ENCODE peak calls at places on chromosomes 1 and 21, in six cellular contexts. One of them, this sample, is unnamed.

GRCh38 chr1:166166400-166166699 is 451 bp downstream of the FAM78B start:
- DNase-seq in neuronal stem cell: no peak
- DNase-seq in mesenchymal stem cell: no peak
- DNase-seq in H9: no peak
- DNase-seq in H1: peak
- DNase-seq in trophoblast cell: no peak
- DNase-seq in this sample: no peak

GRCh38 chr1:26548841-26549240 is 19.3 kb downstream of the RPS6KA1 start:
- DNase-seq in mesenchymal stem cell: no peak
- DNase-seq in H9: no peak
- DNase-seq in neuronal stem cell: no peak
- DNase-seq in trophoblast cell: peak
- DNase-seq in H1: no peak
- DNase-seq in this sample: no peak

GRCh38 chr1:53398091-53398490 is 61.1 kb upstream of the DMRTB1 start:
- DNase-seq in H1: no peak
- DNase-seq in neuronal stem cell: no peak
- DNase-seq in mesenchymal stem cell: peak
- DNase-seq in H9: peak
- DNase-seq in trophoblast cell: no peak
- DNase-seq in this sample: peak

GRCh38 chr1:204074274-204075115 is 1.6 kb downstream of the SOX13 start:
- DNase-seq in trophoblast cell: peak
- DNase-seq in neuronal stem cell: peak
- DNase-seq in H9: peak
- DNase-seq in mesenchymal stem cell: peak
- DNase-seq in H1: peak
- DNase-seq in this sample: peak

GRCh38 chr1:61142726-61143500 is 60.6 kb downstream of the NFIA start:
- DNase-seq in trophoblast cell: no peak
- DNase-seq in neuronal stem cell: no peak
- DNase-seq in H9: no peak
- DNase-seq in mesenchymal stem cell: no peak
- DNase-seq in H1: no peak
- DNase-seq in this sample: no peak

GRCh38 chr1:212678456-212679410 is 20.9 kb downstream of the BATF3 start:
- DNase-seq in mesenchymal stem cell: no peak
- DNase-seq in trophoblast cell: no peak
- DNase-seq in neuronal stem cell: no peak
- DNase-seq in H9: peak
- DNase-seq in H1: no peak
- DNase-seq in this sample: no peak

GRCh38 chr1:113530021-113530420 is 139.7 kb downstream of the MAGI3 start:
- DNase-seq in neuronal stem cell: no peak
- DNase-seq in H9: no peak
- DNase-seq in mesenchymal stem cell: no peak
- DNase-seq in trophoblast cell: no peak
- DNase-seq in H1: no peak
- DNase-seq in this sample: no peak

GRCh38 chr1:12760256-12760795 is 13.2 kb upstream of the PRAMEF12 start:
- DNase-seq in H1: peak
- DNase-seq in mesenchymal stem cell: no peak
- DNase-seq in H9: peak
- DNase-seq in trophoblast cell: no peak
- DNase-seq in neuronal stem cell: no peak
- DNase-seq in this sample: no peak

GRCh38 chr1:99643021-99643779 is 2.7 kb upstream of the PALMD start:
- DNase-seq in mesenchymal stem cell: peak
- DNase-seq in trophoblast cell: no peak
- DNase-seq in neuronal stem cell: no peak
- DNase-seq in H9: no peak
- DNase-seq in H1: no peak
- DNase-seq in this sample: peak

GRCh38 chr1:53289050-53289429 is 38.8 kb downstream of the LRP8 start:
- DNase-seq in H1: no peak
- DNase-seq in trophoblast cell: no peak
- DNase-seq in H9: no peak
- DNase-seq in mesenchymal stem cell: no peak
- DNase-seq in neuronal stem cell: no peak
- DNase-seq in this sample: no peak

GRCh38 chr1:177812144-177812543 is 157.7 kb downstream of the SEC16B start:
- DNase-seq in neuronal stem cell: no peak
- DNase-seq in mesenchymal stem cell: no peak
- DNase-seq in H9: no peak
- DNase-seq in trophoblast cell: no peak
- DNase-seq in H1: no peak
- DNase-seq in this sample: no peak

GRCh38 chr1:29327223-29327935 is 91.1 kb downstream of the PTPRU start:
- DNase-seq in H1: no peak
- DNase-seq in mesenchymal stem cell: no peak
- DNase-seq in neuronal stem cell: no peak
- DNase-seq in H9: no peak
- DNase-seq in trophoblast cell: no peak
- DNase-seq in this sample: no peak

GRCh38 chr1:111989531-111990025 is at the start of gene KCND3:
- DNase-seq in mesenchymal stem cell: peak
- DNase-seq in H1: peak
- DNase-seq in neuronal stem cell: peak
- DNase-seq in trophoblast cell: no peak
- DNase-seq in H9: no peak
- DNase-seq in this sample: peak

DNA sequence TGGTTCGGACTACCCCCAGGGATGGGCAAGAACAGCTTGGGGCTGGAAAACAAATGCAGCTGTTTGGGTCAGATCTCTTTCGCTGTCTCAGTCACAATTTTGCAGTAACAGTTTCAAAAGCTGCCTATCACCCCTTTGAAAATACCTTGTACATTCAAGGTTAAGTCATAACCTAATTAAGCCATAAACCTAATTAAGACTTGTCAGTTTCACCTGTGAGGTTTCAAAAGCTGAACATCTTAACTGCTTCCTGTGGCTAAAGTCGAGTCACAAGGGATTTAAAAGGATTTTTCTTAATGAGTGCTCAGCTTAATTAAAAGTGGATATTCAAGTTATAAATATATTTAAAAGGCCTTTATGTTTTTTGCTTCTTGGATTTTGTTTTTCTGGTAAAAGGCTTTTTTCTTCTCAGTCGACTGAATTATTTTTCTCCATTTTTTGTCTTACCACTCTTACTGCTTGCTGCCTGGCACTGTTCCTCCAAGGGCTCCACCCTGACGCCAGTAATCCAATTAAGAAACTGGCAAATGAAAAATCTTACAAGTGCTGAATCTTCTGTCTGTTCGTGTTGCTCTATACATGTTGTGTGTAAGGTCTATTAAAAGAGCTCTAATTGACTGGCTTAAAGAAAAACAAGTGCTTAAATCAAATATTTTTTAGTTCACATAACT is 31.3 kb downstream of the CBR1 start:
- DNase-seq in neuronal stem cell: no peak
- DNase-seq in H9: no peak
- DNase-seq in trophoblast cell: no peak
- DNase-seq in mesenchymal stem cell: no peak
- DNase-seq in H1: no peak
- DNase-seq in this sample: no peak
- H2BK120ac ChIP-seq in neuronal stem cell: no peak
- H2BK120ac ChIP-seq in H9: no peak
- H2BK120ac ChIP-seq in trophoblast cell: no peak
- H2BK120ac ChIP-seq in mesenchymal stem cell: no peak
- H2BK120ac ChIP-seq in H1: peak
- H2BK120ac ChIP-seq in this sample: no peak

DNA sequence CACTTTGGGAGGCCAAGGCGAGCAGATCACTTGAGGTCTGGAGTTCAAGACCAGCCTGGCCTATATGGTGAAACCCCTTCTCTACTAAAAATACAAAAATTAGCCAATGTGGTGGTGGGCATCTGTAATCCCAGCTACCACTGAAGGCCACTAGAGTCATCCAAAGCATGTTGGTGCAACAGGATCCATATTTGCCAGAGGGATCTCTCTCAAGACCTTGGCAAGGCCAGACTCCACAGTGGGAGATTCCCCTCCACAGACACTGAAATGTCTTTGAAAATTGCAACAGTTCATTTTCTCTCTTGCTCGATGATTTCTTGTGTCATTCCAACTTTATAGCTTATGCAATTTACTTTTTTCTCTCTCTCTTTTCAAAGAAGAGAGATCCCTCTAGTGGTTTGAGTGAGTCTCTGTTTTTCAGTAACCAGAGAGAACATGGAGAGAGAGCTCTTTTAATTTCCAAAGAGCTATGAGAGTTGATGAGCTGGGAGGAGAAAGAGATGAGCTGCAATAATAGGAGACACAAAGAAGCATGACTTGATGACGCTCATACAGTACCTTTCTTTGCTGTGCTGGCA is 176.8 kb upstream of the USP25 start:
- DNase-seq in mesenchymal stem cell: peak
- DNase-seq in H9: no peak
- DNase-seq in H1: no peak
- DNase-seq in trophoblast cell: no peak
- DNase-seq in neuronal stem cell: no peak
- DNase-seq in this sample: peak
- H4K91ac ChIP-seq in mesenchymal stem cell: no peak
- H4K91ac ChIP-seq in H9: no peak
- H4K91ac ChIP-seq in H1: no peak
- H4K91ac ChIP-seq in trophoblast cell: no peak
- H4K91ac ChIP-seq in neuronal stem cell: no peak
- H4K91ac ChIP-seq in this sample: no peak

DNA sequence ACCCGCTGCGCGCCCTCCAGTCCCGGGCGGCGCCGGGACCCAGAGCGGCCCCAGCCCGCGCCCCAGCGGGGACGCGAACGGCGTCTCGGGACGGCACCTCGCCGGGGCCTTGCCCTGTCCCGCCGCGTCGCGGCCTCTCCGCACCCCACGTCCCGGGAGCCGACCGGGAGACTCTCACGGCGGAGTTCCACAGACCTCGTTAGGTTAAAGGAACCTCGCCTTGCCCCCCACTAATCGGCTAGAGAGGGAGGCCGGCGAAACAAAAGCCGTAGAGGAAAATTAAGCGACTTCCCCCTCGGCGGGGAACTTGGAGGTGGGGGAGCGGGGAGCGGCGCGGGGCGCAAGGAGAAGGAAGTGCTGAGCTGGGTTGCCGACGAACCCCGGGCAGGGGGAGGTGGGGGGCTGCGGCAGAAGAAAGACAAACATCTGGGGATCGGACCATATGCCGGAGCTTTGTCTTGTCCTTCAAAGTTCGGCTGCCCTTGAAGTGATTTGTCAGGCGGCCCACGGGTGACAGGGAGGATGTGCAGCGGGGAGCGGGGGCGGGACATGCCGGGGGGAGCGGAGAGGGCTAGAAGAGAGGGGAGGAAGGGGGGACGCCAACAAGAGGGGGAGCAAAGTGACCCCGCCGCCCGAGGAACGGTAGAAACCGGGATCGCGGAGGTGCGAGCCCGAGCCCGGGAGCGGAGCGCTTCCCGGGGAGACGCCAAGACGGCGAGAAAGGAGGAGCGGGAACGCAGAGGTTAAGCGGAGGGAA is 120.0 kb upstream of the RRP15 start:
- DNase-seq in trophoblast cell: no peak
- DNase-seq in H1: peak
- DNase-seq in H9: peak
- DNase-seq in mesenchymal stem cell: peak
- DNase-seq in neuronal stem cell: peak
- DNase-seq in this sample: no peak
- H2BK120ac ChIP-seq in trophoblast cell: no peak
- H2BK120ac ChIP-seq in H1: no peak
- H2BK120ac ChIP-seq in H9: no peak
- H2BK120ac ChIP-seq in mesenchymal stem cell: peak
- H2BK120ac ChIP-seq in neuronal stem cell: peak
- H2BK120ac ChIP-seq in this sample: peak

DNA sequence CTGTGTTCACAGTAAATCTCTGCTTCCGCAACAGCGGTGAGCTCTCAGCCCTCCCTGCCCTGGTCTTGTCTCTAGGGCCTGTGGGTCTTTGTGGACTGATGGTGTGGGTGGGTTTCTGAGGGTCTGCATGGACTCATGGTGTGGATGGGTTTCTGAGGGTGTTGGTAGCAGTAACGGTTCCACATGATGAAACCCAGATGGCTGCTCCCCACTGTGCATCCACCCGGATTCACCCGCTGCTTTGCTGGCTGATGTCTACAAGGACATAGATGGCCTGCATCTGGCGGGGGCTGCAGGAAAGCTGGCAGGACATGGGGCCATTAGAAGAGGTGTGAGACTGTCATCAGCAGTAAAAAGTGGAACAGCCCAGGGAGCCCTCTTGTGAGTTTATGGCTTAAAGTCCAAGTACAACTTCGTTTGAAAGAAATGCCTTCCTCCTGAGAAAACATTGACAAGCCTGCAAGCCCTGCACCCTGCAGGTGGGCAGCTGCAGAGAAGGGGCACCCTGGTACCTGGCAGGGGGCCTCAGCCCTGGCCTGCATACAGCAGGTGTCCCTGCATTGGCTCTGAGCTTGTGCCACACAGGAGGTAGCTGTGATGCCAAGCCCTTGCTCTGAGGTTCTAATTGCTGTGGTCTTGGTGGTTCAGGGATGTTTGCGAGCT is 156.9 kb upstream of the COL6A1 start:
- DNase-seq in H9: no peak
- DNase-seq in H1: no peak
- DNase-seq in trophoblast cell: no peak
- DNase-seq in neuronal stem cell: no peak
- DNase-seq in mesenchymal stem cell: no peak
- DNase-seq in this sample: no peak
- H4K91ac ChIP-seq in H9: no peak
- H4K91ac ChIP-seq in H1: no peak
- H4K91ac ChIP-seq in trophoblast cell: no peak
- H4K91ac ChIP-seq in neuronal stem cell: no peak
- H4K91ac ChIP-seq in mesenchymal stem cell: peak
- H4K91ac ChIP-seq in this sample: no peak

GRCh38 chr1:185317034-185317885 is at the start of gene IVNS1ABP:
- DNase-seq in neuronal stem cell: peak
- DNase-seq in H9: peak
- DNase-seq in trophoblast cell: peak
- DNase-seq in mesenchymal stem cell: peak
- DNase-seq in H1: peak
- DNase-seq in this sample: peak
- H2BK120ac ChIP-seq in neuronal stem cell: peak
- H2BK120ac ChIP-seq in H9: peak
- H2BK120ac ChIP-seq in trophoblast cell: peak
- H2BK120ac ChIP-seq in mesenchymal stem cell: peak
- H2BK120ac ChIP-seq in H1: peak
- H2BK120ac ChIP-seq in this sample: peak

DNA sequence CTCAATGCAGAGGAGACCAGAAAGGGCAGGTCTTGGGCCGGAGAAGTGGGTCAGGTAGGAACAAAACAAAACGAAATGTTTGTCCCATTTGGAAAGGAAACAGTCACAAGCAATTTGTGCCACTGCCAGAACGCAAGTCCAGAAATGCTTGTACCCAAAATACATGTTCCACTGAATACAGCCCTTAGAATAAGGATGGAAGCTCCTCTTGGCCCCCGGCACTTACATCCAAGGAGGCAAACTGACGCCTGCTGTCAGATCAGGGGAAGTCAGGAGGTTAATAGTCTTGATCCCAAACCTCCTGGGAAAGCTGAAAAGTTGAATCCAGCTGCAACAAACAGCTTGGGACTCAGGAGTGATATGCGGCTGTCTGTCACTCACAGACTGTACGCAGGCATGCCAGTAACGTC is 75.9 kb upstream of the GALNT2 start:
- DNase-seq in neuronal stem cell: no peak
- DNase-seq in mesenchymal stem cell: no peak
- DNase-seq in trophoblast cell: no peak
- DNase-seq in H9: no peak
- DNase-seq in H1: no peak
- DNase-seq in this sample: no peak
- H4K91ac ChIP-seq in neuronal stem cell: no peak
- H4K91ac ChIP-seq in mesenchymal stem cell: no peak
- H4K91ac ChIP-seq in trophoblast cell: no peak
- H4K91ac ChIP-seq in H9: no peak
- H4K91ac ChIP-seq in H1: no peak
- H4K91ac ChIP-seq in this sample: no peak

GRCh38 chr21:26845066-26845749 is at the start of gene ADAMTS1:
- DNase-seq in H1: peak
- DNase-seq in trophoblast cell: peak
- DNase-seq in mesenchymal stem cell: peak
- DNase-seq in H9: peak
- DNase-seq in neuronal stem cell: peak
- DNase-seq in this sample: peak
- H2BK120ac ChIP-seq in H1: peak
- H2BK120ac ChIP-seq in trophoblast cell: peak
- H2BK120ac ChIP-seq in mesenchymal stem cell: peak
- H2BK120ac ChIP-seq in H9: no peak
- H2BK120ac ChIP-seq in neuronal stem cell: no peak
- H2BK120ac ChIP-seq in this sample: peak